ENCODE peak calls at places on chromosomes 11 and 22, in eight cellular contexts. One of them, this sample, is unnamed.

GRCh38 chr11:44361883-44362282 is 51.9 kb upstream of the ALX4 start:
- DNase-seq in sciatic nerve: no peak
- DNase-seq in stimulated activated CD4-positive, alpha-beta T cell treated with anti-CD3 and anti-CD28 coated beads, Interleukin-4, amount 100 ng/mL, for 24 hours: no peak
- DNase-seq in SHP77 treated with DMSO at 0.1 percent for 48 hours: no peak
- DNase-seq in ELR: no peak
- DNase-seq in GM12891: no peak
- DNase-seq in T-cell: no peak
- DNase-seq in AG10803: peak
- DNase-seq in this sample: no peak

GRCh38 chr11:12565406-12565805 is 108.8 kb upstream of the TEAD1 start:
- DNase-seq in sciatic nerve: no peak
- DNase-seq in stimulated activated CD4-positive, alpha-beta T cell treated with anti-CD3 and anti-CD28 coated beads, Interleukin-4, amount 100 ng/mL, for 24 hours: no peak
- DNase-seq in SHP77 treated with DMSO at 0.1 percent for 48 hours: no peak
- DNase-seq in ELR: no peak
- DNase-seq in GM12891: no peak
- DNase-seq in T-cell: no peak
- DNase-seq in AG10803: peak
- DNase-seq in this sample: no peak

GRCh38 chr22:26610072-26610958 is 7.5 kb downstream of the CRYBB1 start:
- DNase-seq in sciatic nerve: no peak
- DNase-seq in stimulated activated CD4-positive, alpha-beta T cell treated with anti-CD3 and anti-CD28 coated beads, Interleukin-4, amount 100 ng/mL, for 24 hours: peak
- DNase-seq in SHP77 treated with DMSO at 0.1 percent for 48 hours: no peak
- DNase-seq in ELR: peak
- DNase-seq in GM12891: peak
- DNase-seq in T-cell: no peak
- DNase-seq in AG10803: peak
- DNase-seq in this sample: no peak

GRCh38 chr11:31809857-31810778 is 1.0 kb downstream of the PAX6 start:
- DNase-seq in sciatic nerve: no peak
- DNase-seq in stimulated activated CD4-positive, alpha-beta T cell treated with anti-CD3 and anti-CD28 coated beads, Interleukin-4, amount 100 ng/mL, for 24 hours: no peak
- DNase-seq in SHP77 treated with DMSO at 0.1 percent for 48 hours: no peak
- DNase-seq in ELR: peak
- DNase-seq in GM12891: no peak
- DNase-seq in T-cell: no peak
- DNase-seq in AG10803: peak
- DNase-seq in this sample: no peak

GRCh38 chr11:3167143-3168119 is 2.3 kb upstream of the OSBPL5 start:
- DNase-seq in sciatic nerve: peak
- DNase-seq in stimulated activated CD4-positive, alpha-beta T cell treated with anti-CD3 and anti-CD28 coated beads, Interleukin-4, amount 100 ng/mL, for 24 hours: no peak
- DNase-seq in SHP77 treated with DMSO at 0.1 percent for 48 hours: no peak
- DNase-seq in ELR: no peak
- DNase-seq in GM12891: peak
- DNase-seq in T-cell: no peak
- DNase-seq in AG10803: no peak
- DNase-seq in this sample: no peak

GRCh38 chr11:23932485-23932898 is 564.4 kb upstream of the LUZP2 start:
- DNase-seq in sciatic nerve: no peak
- DNase-seq in stimulated activated CD4-positive, alpha-beta T cell treated with anti-CD3 and anti-CD28 coated beads, Interleukin-4, amount 100 ng/mL, for 24 hours: no peak
- DNase-seq in SHP77 treated with DMSO at 0.1 percent for 48 hours: no peak
- DNase-seq in ELR: peak
- DNase-seq in GM12891: no peak
- DNase-seq in T-cell: no peak
- DNase-seq in AG10803: no peak
- DNase-seq in this sample: peak

GRCh38 chr11:82902086-82902485 is 550 bp downstream of the DDIAS start:
- DNase-seq in sciatic nerve: no peak
- DNase-seq in stimulated activated CD4-positive, alpha-beta T cell treated with anti-CD3 and anti-CD28 coated beads, Interleukin-4, amount 100 ng/mL, for 24 hours: no peak
- DNase-seq in SHP77 treated with DMSO at 0.1 percent for 48 hours: no peak
- DNase-seq in ELR: no peak
- DNase-seq in GM12891: no peak
- DNase-seq in T-cell: no peak
- DNase-seq in AG10803: no peak
- DNase-seq in this sample: no peak

GRCh38 chr11:64319421-64319761 is 1.5 kb downstream of the PRDX5 start:
- DNase-seq in sciatic nerve: no peak
- DNase-seq in stimulated activated CD4-positive, alpha-beta T cell treated with anti-CD3 and anti-CD28 coated beads, Interleukin-4, amount 100 ng/mL, for 24 hours: no peak
- DNase-seq in SHP77 treated with DMSO at 0.1 percent for 48 hours: no peak
- DNase-seq in ELR: no peak
- DNase-seq in GM12891: no peak
- DNase-seq in T-cell: no peak
- DNase-seq in AG10803: peak
- DNase-seq in this sample: no peak

GRCh38 chr22:44351685-44352377 is 39.1 kb upstream of the SHISAL1 start:
- DNase-seq in sciatic nerve: no peak
- DNase-seq in stimulated activated CD4-positive, alpha-beta T cell treated with anti-CD3 and anti-CD28 coated beads, Interleukin-4, amount 100 ng/mL, for 24 hours: peak
- DNase-seq in SHP77 treated with DMSO at 0.1 percent for 48 hours: peak
- DNase-seq in ELR: peak
- DNase-seq in GM12891: no peak
- DNase-seq in T-cell: no peak
- DNase-seq in AG10803: peak
- DNase-seq in this sample: no peak